ENCODE peak calls at places on chromosomes 3 and 15, in eight cellular contexts. F is HepG2, H is upper lobe of left lung, U is HCT116, I is K562, S is GM23338, L is Panc1, G is GM12878. D is an unnamed sample.

GRCh38 chr3:185221203-185221602 is 32.6 kb downstream of the EHHADH start:
- ATAC-seq in S (no peak), U (no peak), L (no peak), G (no peak), F (no peak), H (no peak), I (no peak), D (no peak)

GRCh38 chr3:159796744-159797143 is 191.9 kb upstream of the IL12A start:
- ATAC-seq in U (no peak), S (no peak), I (no peak), L (no peak), H (no peak), G (no peak), F (no peak), D (no peak)

GRCh38 chr3:9110316-9110715 is 139.1 kb downstream of the SRGAP3 start:
- ATAC-seq in S (no peak), H (no peak), U (no peak), F (no peak), I (no peak), L (no peak), G (no peak), D (no peak)

GRCh38 chr3:108283006-108283405 is 13.3 kb upstream of the HHLA2 start:
- ATAC-seq in I (no peak), L (no peak), S (no peak), U (no peak), H (peak; percentile 87), G (no peak), F (no peak), D (no peak)

GRCh38 chr15:55256281-55257013 is 33.2 kb downstream of the RAB27A start:
- ATAC-seq in L (no peak), U (no peak), S (no peak), H (no peak), I (peak; percentile 9), F (no peak), G (peak; percentile 27), D (no peak)

GRCh38 chr3:50606596-50606995 is 5.0 kb downstream of the CISH start:
- ATAC-seq in H (no peak), S (no peak), G (no peak), F (no peak), L (no peak), I (no peak), U (no peak), D (no peak)

GRCh38 chr15:56820333-56820732 is 87.0 kb upstream of the ZNF280D start:
- ATAC-seq in I (no peak), G (peak; percentile 69), S (no peak), L (no peak), F (no peak), H (no peak), U (no peak), D (no peak)

GRCh38 chr15:78925956-78926743 is 18.7 kb downstream of the CTSH start:
- ATAC-seq in H (no peak), U (peak; percentile 26), L (no peak), I (no peak), G (peak; percentile 34), S (peak; percentile 39), F (peak; percentile 17), D (no peak)

GRCh38 chr15:90161946-90162345 is 39.2 kb upstream of the SEMA4B start:
- ATAC-seq in H (no peak), S (no peak), F (no peak), L (no peak), G (peak; percentile 88), U (no peak), I (no peak), D (no peak)
- TF ChIP-seq POLR2AphosphoS5 in H (no peak), S (no peak), F (no peak), L (no peak), G (no peak), U (no peak), I (no peak), D (no peak)

GRCh38 chr15:30903497-30904187 is at the start of gene FAN1:
- ATAC-seq in G (peak; percentile 94), F (peak; percentile 96), S (peak; percentile 94), I (peak; percentile 95), L (peak; percentile 99), H (peak; percentile 97), U (peak; percentile 97), D (peak; percentile 96)
- TF ChIP-seq POLR2AphosphoS5 in G (peak; percentile 80), F (peak; percentile 78), S (peak; percentile 83), I (peak; percentile 36), L (peak; percentile 90), H (peak; percentile 57), U (peak; percentile 81), D (peak; percentile 72)

GRCh38 chr3:155078959-155079794 is 942 bp upstream of the MME start:
- ATAC-seq in S (peak; percentile 63), L (peak; percentile 61), I (peak; percentile 72), F (peak; percentile 61), U (no peak), H (no peak), G (no peak), D (peak; percentile 33)

GRCh38 chr3:155079795-155080546 is at the start of gene MME:
- ATAC-seq in U (no peak), S (peak; percentile 95), I (peak; percentile 81), G (no peak), F (peak; percentile 95), H (peak; percentile 76), L (peak; percentile 92), D (peak; percentile 85)

GRCh38 chr3:155076888-155077287 is 3.2 kb upstream of the MME start:
- ATAC-seq in I (no peak), U (no peak), G (no peak), H (no peak), L (no peak), S (no peak), F (no peak), D (no peak)

GRCh38 chr3:155083313-155083905 is 3.3 kb downstream of the MME start:
- ATAC-seq in S (no peak), L (no peak), H (no peak), U (no peak), I (no peak), G (no peak), F (no peak), D (no peak)

GRCh38 chr3:155080692-155081091 is 573 bp downstream of the MME start:
- ATAC-seq in U (no peak), H (no peak), G (no peak), F (no peak), S (no peak), I (no peak), L (no peak), D (no peak)
- TF ChIP-seq POLR2AphosphoS5 in U (no peak), H (no peak), G (no peak), F (no peak), S (no peak), I (no peak), L (no peak), D (no peak)

GRCh38 chr3:37493485-37494080 is 319.2 kb upstream of the LRRFIP2 start:
- ATAC-seq in H (no peak), G (no peak), F (no peak), U (no peak), L (no peak), S (no peak), I (no peak), D (no peak)

GRCh38 chr3:37494206-37494605 is 319.8 kb upstream of the LRRFIP2 start:
- ATAC-seq in F (no peak), S (no peak), L (no peak), G (no peak), H (peak; percentile 45), U (no peak), I (no peak), D (peak; percentile 30)

GRCh38 chr3:37492468-37492867 is 318.1 kb upstream of the LRRFIP2 start:
- ATAC-seq in I (no peak), F (no peak), U (no peak), S (no peak), H (no peak), G (no peak), L (no peak), D (no peak)

GRCh38 chr3:37491776-37492175 is 317.4 kb upstream of the LRRFIP2 start:
- ATAC-seq in G (no peak), L (no peak), U (no peak), S (no peak), F (no peak), H (no peak), I (no peak), D (no peak)

GRCh38 chr3:37492977-37493471 is 318.6 kb upstream of the LRRFIP2 start:
- ATAC-seq in I (no peak), F (no peak), H (peak; percentile 67), U (no peak), S (no peak), L (no peak), G (peak; percentile 48), D (peak; percentile 86)
- TF ChIP-seq POLR2AphosphoS5 in I (no peak), F (no peak), H (peak; percentile 37), U (no peak), S (no peak), L (no peak), G (no peak), D (no peak)

DNA sequence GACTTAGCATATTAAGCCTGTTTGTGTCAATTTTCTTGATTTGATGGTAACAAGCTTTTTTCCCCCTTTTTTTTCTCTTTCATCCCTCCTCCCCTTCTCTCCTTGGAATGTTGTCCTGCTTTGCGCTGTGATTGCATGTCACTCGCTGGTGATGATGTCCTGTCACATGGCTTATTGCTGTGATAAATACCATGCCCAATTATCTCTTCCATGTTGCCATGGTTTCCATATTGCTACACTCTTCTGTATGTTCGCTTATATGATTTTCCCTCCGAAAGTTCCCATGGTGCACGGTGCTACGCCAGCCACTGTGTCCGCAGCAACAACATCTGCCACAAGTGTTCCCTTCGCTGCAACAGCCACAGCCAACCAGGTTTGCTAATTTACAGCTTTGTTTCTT is 187.3 kb downstream of the MBNL1 start:
- ATAC-seq in F (no peak), G (no peak), I (no peak), L (no peak), S (no peak), H (no peak), U (no peak), D (no peak)
- TF ChIP-seq POLR2AphosphoS5 in F (no peak), G (no peak), I (no peak), L (no peak), S (no peak), H (no peak), U (no peak), D (no peak)

GRCh38 chr3:183108002-183108449 is 8.7 kb upstream of the MCCC1 start:
- ATAC-seq in H (no peak), U (no peak), I (no peak), L (no peak), F (peak; percentile 41), S (no peak), G (no peak), D (no peak)
- TF ChIP-seq POLR2AphosphoS5 in H (no peak), U (no peak), I (no peak), L (no peak), F (no peak), S (no peak), G (no peak), D (no peak)

D was measured in gastroesophageal sphincter.